ENCODE peak calls at places on chromosomes 7 and 10, in ten cellular contexts. B is lung; M is cardiac muscle cell; V is aorta; I is GM23248; G is left ventricle myocardium inferior; L is IMR-90; O is GM23338; P is tibial artery; W is CD4-positive, CD25-positive, alpha-beta regulatory T cell. C is an unnamed sample.
A peak's percentile ranks its signal among the peaks of the same experiment; 100 is the strongest.

GRCh38 chr10:94205370-94205930 is 157.3 kb downstream of the NOC3L start:
- DNase-seq in P (no peak), O (no peak), W (no peak), M (no peak), I (peak; percentile 13), L (peak; percentile 42), B (no peak), V (no peak), G (no peak), C (peak; percentile 30)

GRCh38 chr7:157397036-157397720 is 60.4 kb downstream of the DNAJB6 start:
- DNase-seq in B (no peak), W (no peak), I (no peak), L (no peak), P (no peak), M (no peak), O (no peak), G (no peak), V (peak; percentile 71), C (no peak)

GRCh38 chr10:124725171-124725631 is 19.0 kb downstream of the FAM53B start:
- DNase-seq in O (no peak), W (no peak), P (peak; percentile 17), L (no peak), G (no peak), V (peak; percentile 34), I (no peak), B (no peak), M (no peak), C (no peak)

GRCh38 chr10:58919927-58920654 is 256.4 kb upstream of the PHYHIPL start:
- DNase-seq in V (no peak), P (no peak), B (no peak), M (no peak), I (peak; percentile 94), L (peak; percentile 54), G (no peak), W (no peak), O (peak; percentile 25), C (no peak)

GRCh38 chr7:122068999-122069398 is 75.0 kb downstream of the AASS start:
- DNase-seq in G (no peak), P (no peak), M (no peak), B (no peak), L (no peak), W (no peak), I (no peak), V (no peak), O (no peak), C (no peak)

GRCh38 chr7:135277161-135277560 is 43.5 kb downstream of the STRA8 start:
- DNase-seq in B (no peak), G (no peak), V (no peak), W (no peak), I (no peak), O (no peak), P (no peak), L (no peak), M (no peak), C (no peak)

GRCh38 chr7:37359180-37359579 is 89.5 kb downstream of the ELMO1 start:
- DNase-seq in I (no peak), L (no peak), V (no peak), B (no peak), M (no peak), O (no peak), P (no peak), W (no peak), G (no peak), C (no peak)

GRCh38 chr10:12592967-12593366 is 243.6 kb downstream of the CAMK1D start:
- DNase-seq in B (no peak), V (no peak), M (no peak), I (no peak), L (no peak), G (no peak), P (no peak), O (no peak), W (no peak), C (no peak)

GRCh38 chr10:122476034-122476695 is 14.8 kb downstream of the HTRA1 start:
- DNase-seq in L (no peak), M (no peak), B (no peak), P (no peak), I (peak; percentile 34), V (no peak), G (no peak), O (peak; percentile 48), W (no peak), C (no peak)

GRCh38 chr10:44864042-44864436 is 47.1 kb upstream of the TMEM72 start:
- DNase-seq in M (peak; percentile 49), V (no peak), W (peak; percentile 5), G (no peak), I (peak; percentile 72), P (no peak), B (no peak), L (no peak), O (peak; percentile 73), C (no peak)

GRCh38 chr7:120805636-120806388 is 52.1 kb downstream of the TSPAN12 start:
- DNase-seq in B (peak; percentile 42), I (peak; percentile 62), W (peak; percentile 54), G (no peak), M (peak; percentile 85), O (peak; percentile 86), L (peak; percentile 61), V (no peak), P (peak; percentile 28), C (peak; percentile 78)

GRCh38 chr10:43879742-43880141 is 231.1 kb upstream of the ZNF32 start:
- DNase-seq in I (no peak), M (no peak), O (no peak), G (no peak), B (no peak), V (no peak), P (peak; percentile 13), L (no peak), W (no peak), C (no peak)

GRCh38 chr10:132212816-132213215 is 26.1 kb downstream of the DPYSL4 start:
- DNase-seq in V (no peak), B (no peak), P (no peak), L (no peak), G (no peak), M (no peak), O (no peak), W (no peak), I (no peak), C (no peak)

GRCh38 chr10:59585046-59585700 is 124.5 kb downstream of the SLC16A9 start:
- DNase-seq in L (no peak), P (no peak), M (no peak), G (no peak), V (no peak), B (no peak), W (no peak), O (no peak), I (no peak), C (no peak)

GRCh38 chr7:133854739-133855138 is 272.4 kb upstream of the LRGUK start:
- DNase-seq in P (no peak), G (no peak), M (peak; percentile 43), L (peak; percentile 76), W (peak; percentile 57), V (no peak), B (no peak), O (peak; percentile 53), I (peak; percentile 68), C (no peak)

GRCh38 chr7:139602143-139602722 is 78.7 kb downstream of the CLEC2L start:
- DNase-seq in O (peak; percentile 80), W (peak; percentile 52), V (no peak), G (no peak), P (no peak), L (peak; percentile 42), I (peak; percentile 69), B (no peak), M (peak; percentile 56), C (no peak)

DNA sequence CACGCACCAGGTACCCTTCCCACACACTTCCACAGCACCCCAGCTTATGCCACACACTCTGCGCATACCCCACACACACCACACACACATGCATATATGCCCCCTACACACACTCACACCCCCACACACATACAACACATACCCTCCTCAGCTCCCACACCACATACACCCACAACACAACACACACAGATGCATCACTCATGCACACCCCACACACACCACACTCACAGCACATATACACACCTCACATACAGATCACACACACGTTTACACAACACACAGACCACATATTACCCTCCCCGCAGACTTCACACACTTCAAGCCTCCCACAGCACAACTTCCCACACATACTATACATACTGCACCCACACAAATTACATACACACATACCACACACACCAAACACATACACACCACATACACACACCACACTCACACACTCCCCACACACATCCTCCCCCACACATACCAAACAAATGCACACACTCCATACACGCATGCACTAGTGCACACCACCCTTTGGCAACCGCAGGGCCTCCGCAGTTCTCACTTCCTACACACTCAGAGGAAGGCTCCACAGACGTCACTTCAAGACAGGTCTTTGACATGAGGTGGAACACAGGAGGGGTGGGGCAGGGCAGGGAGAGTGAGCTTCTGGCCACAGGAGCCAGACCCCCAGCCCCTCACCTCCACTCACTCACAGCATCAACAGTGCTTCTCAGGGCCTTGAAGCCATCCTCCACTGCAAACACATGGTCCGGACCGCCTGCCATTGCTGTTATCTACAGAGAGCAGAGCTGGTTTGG is 18.5 kb upstream of the ANTXRL start:
- DNase-seq in V (no peak), O (no peak), W (peak; percentile 93), G (no peak), B (no peak), M (no peak), L (no peak), I (no peak), P (no peak), C (no peak)
- H3K36me3 ChIP-seq in V (no peaks in the 10 kb centered on the region), O (no peaks in the 10 kb centered on the region), W (peaks cover 9% of the 10 kb centered on the region), G (no peaks in the 10 kb centered on the region), B (no peaks in the 10 kb centered on the region), M (no peaks in the 10 kb centered on the region), L (no peaks in the 10 kb centered on the region), I (no peaks in the 10 kb centered on the region), P (no peaks in the 10 kb centered on the region), C (no peaks in the 10 kb centered on the region)

DNA sequence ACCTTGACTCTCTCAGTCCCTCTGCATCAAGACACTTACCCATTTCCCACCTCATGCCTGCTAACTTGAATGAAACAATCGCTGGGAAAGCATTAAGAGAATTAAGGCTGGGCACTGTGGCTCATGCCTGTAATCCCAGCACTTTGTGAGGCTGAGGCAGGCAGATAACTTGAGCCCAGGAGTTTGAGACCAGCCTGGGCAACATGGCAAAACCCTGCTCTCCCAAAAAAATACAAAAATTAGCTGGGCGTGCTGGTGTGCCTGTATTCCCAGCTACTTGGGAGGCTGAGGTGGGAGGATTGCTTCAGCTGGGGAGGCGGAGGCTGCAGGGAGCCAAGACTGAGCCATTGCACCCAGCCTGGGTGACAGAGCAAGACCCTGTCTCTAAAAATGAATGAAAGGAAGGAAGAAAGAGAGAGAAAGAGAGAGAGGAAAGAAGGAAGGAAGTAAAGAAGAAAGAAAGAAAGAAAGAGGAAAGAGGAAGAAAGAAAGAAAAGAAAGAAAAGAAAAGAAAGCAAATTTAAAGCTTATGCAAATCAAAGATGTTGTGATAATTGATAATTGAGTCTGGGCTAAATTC is 646 bp downstream of the SERPINE1 start:
- DNase-seq in P (no peak), B (no peak), O (no peak), L (no peak), M (no peak), I (peak; percentile 51), V (no peak), W (no peak), G (no peak), C (no peak)
- H3K4me3 ChIP-seq in P (peak overlapping the region; percentile 63), B (peak overlapping the region; percentile 50), O (peak overlapping the region; percentile 37), L (peak overlapping the region; percentile 56), M (no peak overlapping the region), I (peak overlapping the region; percentile 94), V (peak overlapping the region; percentile 40), W (no peak overlapping the region), G (peak overlapping the region; percentile 51), C (peak overlapping the region; percentile 37)

GRCh38 chr7:95263803-95264202 is 60.5 kb downstream of the PON1 start:
- DNase-seq in O (no peak), W (no peak), M (no peak), L (no peak), V (no peak), B (no peak), G (no peak), I (no peak), P (no peak), C (no peak)
- H3K27ac ChIP-seq in O (no peak overlapping the region), W (no peak overlapping the region), M (no peak overlapping the region), L (no peak overlapping the region), V (no peak overlapping the region), B (no peak overlapping the region), G (no peak overlapping the region), I (no peak overlapping the region), P (no peak overlapping the region), C (no peak overlapping the region)

GRCh38 chr7:155306677-155307470 is 9.2 kb downstream of the INSIG1 start:
- DNase-seq in G (no peak), P (no peak), L (no peak), V (no peak), W (no peak), M (no peak), I (no peak), B (no peak), O (no peak), C (no peak)
- H3K36me3 ChIP-seq in G (peaks cover 59% of the 10 kb centered on the region), P (peaks cover 23% of the 10 kb centered on the region), L (peaks cover 20% of the 10 kb centered on the region), V (peaks cover 2% of the 10 kb centered on the region), W (peaks cover 68% of the 10 kb centered on the region), M (peaks cover 32% of the 10 kb centered on the region), I (peaks cover 26% of the 10 kb centered on the region), B (peaks cover 21% of the 10 kb centered on the region), O (peaks cover 55% of the 10 kb centered on the region), C (peaks cover 87% of the 10 kb centered on the region)

C was measured in heart right ventricle.